ENCODE peak calls at places on chromosomes 2 and 18, in ten cellular contexts. I is kidney, V is cardiac fibroblast, D is fibroblast of mammary gland, G is choroid plexus epithelial cell, Z is K562, Y is psoas muscle, A is AG09309, W is cardiac muscle cell, B is GM12865. E is an unnamed sample.

GRCh38 chr2:108536911-108537310 is 2.6 kb downstream of the LIMS1 start:
- DNase-seq in V (no peak), D (no peak), G (no peak), W (no peak), Y (no peak), Z (no peak), A (no peak), B (no peak), I (no peak), E (no peak)

GRCh38 chr2:36423619-36424120 is 68.1 kb downstream of the CRIM1 start:
- DNase-seq in Y (no peak), W (no peak), V (no peak), I (no peak), G (no peak), Z (no peak), A (no peak), D (no peak), B (no peak), E (no peak)

GRCh38 chr2:19664651-19665050 is 237.1 kb downstream of the TTC32 start:
- DNase-seq in D (peak), Y (no peak), Z (no peak), W (no peak), A (no peak), B (no peak), V (peak), I (no peak), G (no peak), E (no peak)

GRCh38 chr2:214019229-214019972 is 391.5 kb upstream of the VWC2L start:
- DNase-seq in A (peak), W (peak), Z (no peak), V (peak), G (peak), B (no peak), Y (peak), D (peak), I (no peak), E (no peak)

GRCh38 chr2:235493402-235493774 is 455 bp upstream of the AGAP1 start:
- DNase-seq in Y (no peak), W (peak), D (peak), V (peak), I (no peak), Z (no peak), G (peak), A (no peak), B (no peak), E (no peak)

GRCh38 chr2:116585654-116586053 is 1228.8 kb upstream of the DDX18 start:
- DNase-seq in I (no peak), Z (no peak), Y (no peak), G (no peak), D (no peak), V (no peak), B (no peak), W (no peak), A (no peak), E (no peak)

GRCh38 chr18:9233771-9234440 is 97.3 kb downstream of the ANKRD12 start:
- DNase-seq in I (peak), B (no peak), V (no peak), Z (no peak), G (no peak), A (no peak), Y (no peak), W (no peak), D (no peak), E (no peak)

GRCh38 chr2:233350708-233351107 is 3.6 kb upstream of the DGKD start:
- DNase-seq in B (no peak), Y (no peak), D (peak), I (no peak), A (peak), Z (peak), G (peak), V (peak), W (peak), E (peak)

GRCh38 chr2:236777408-236777807 is 207.8 kb downstream of the ACKR3 start:
- DNase-seq in I (no peak), W (no peak), D (no peak), Z (no peak), G (peak), Y (no peak), B (no peak), V (no peak), A (no peak), E (no peak)

GRCh38 chr18:28009589-28009988 is 167.3 kb downstream of the CDH2 start:
- DNase-seq in A (no peak), B (no peak), G (no peak), V (no peak), W (no peak), Y (no peak), Z (no peak), D (no peak), I (no peak), E (no peak)

GRCh38 chr2:127906206-127906926 is 20.6 kb upstream of the AMMECR1L start:
- DNase-seq in W (no peak), B (no peak), A (no peak), V (no peak), G (no peak), D (no peak), Y (no peak), Z (peak), I (no peak), E (no peak)

GRCh38 chr18:46431522-46432171 is 225.4 kb downstream of the LOXHD1 start:
- DNase-seq in I (no peak), Y (no peak), Z (no peak), V (no peak), B (no peak), D (no peak), G (no peak), W (no peak), A (no peak), E (no peak)

GRCh38 chr2:150882751-150883520 is 378.7 kb downstream of the RBM43 start:
- DNase-seq in G (no peak), W (peak), I (no peak), B (no peak), Y (no peak), D (no peak), A (peak), V (peak), Z (no peak), E (no peak)

GRCh38 chr2:66596229-66596628 is 161.3 kb downstream of the MEIS1 start:
- DNase-seq in W (no peak), D (peak), Y (no peak), G (peak), Z (no peak), A (no peak), B (no peak), I (no peak), V (peak), E (no peak)

GRCh38 chr2:85611217-85611704 is 605 bp downstream of the C2orf68 start:
- DNase-seq in G (no peak), W (no peak), Y (no peak), V (peak), D (no peak), B (peak), I (no peak), A (no peak), Z (no peak), E (no peak)

GRCh38 chr2:226660524-226660923 is 139.1 kb downstream of the IRS1 start:
- DNase-seq in B (no peak), Z (no peak), V (peak), G (peak), A (peak), Y (no peak), I (no peak), D (peak), W (peak), E (peak)

GRCh38 chr2:127606594-127607398 is 39.2 kb upstream of the GPR17 start:
- DNase-seq in Y (no peak), A (no peak), V (no peak), B (no peak), Z (no peak), W (no peak), D (no peak), G (no peak), I (peak), E (no peak)

GRCh38 chr2:235031686-235032373 is 80.0 kb downstream of the SH3BP4 start:
- DNase-seq in Y (no peak), D (no peak), W (no peak), I (no peak), B (no peak), A (no peak), G (no peak), Z (no peak), V (no peak), E (no peak)

GRCh38 chr2:66582975-66583842 is 148.3 kb downstream of the MEIS1 start:
- DNase-seq in V (no peak), G (no peak), W (no peak), A (no peak), Z (no peak), I (peak), Y (peak), B (no peak), D (no peak), E (no peak)

GRCh38 chr2:64876137-64876647 is 113.0 kb upstream of the SLC1A4 start:
- DNase-seq in I (no peak), A (peak), D (peak), B (no peak), V (peak), Y (no peak), Z (peak), G (peak), W (peak), E (no peak)

GRCh38 chr2:72117718-72118117 is 29.9 kb downstream of the CYP26B1 start:
- DNase-seq in I (no peak), B (no peak), V (no peak), A (no peak), D (no peak), W (no peak), Y (no peak), G (no peak), Z (no peak), E (no peak)

GRCh38 chr2:98869868-98870267 is 66.2 kb downstream of the CRACDL start:
- DNase-seq in V (no peak), G (no peak), Z (no peak), Y (no peak), I (peak), A (no peak), D (no peak), B (no peak), W (no peak), E (no peak)

GRCh38 chr2:167127135-167127534 is 238.9 kb downstream of the XIRP2 start:
- DNase-seq in I (no peak), D (peak), V (peak), G (peak), A (no peak), Y (no peak), B (peak), W (peak), Z (no peak), E (peak)

GRCh38 chr2:192307530-192307929 is 112.8 kb upstream of the TMEFF2 start:
- DNase-seq in W (no peak), Z (no peak), D (peak), G (peak), B (no peak), A (no peak), Y (no peak), I (no peak), V (peak), E (no peak)

GRCh38 chr2:16617282-16618266 is 48.1 kb downstream of the CYRIA start:
- DNase-seq in B (no peak), Z (peak), I (no peak), D (peak), G (peak), Y (no peak), W (peak), A (no peak), V (peak), E (peak)

GRCh38 chr2:30293303-30293912 is 62.1 kb downstream of the LBH start:
- DNase-seq in V (peak), B (no peak), A (peak), G (peak), Y (no peak), W (peak), Z (no peak), D (peak), I (no peak), E (peak)

GRCh38 chr2:3504741-3505140 is 14.6 kb downstream of the ADI1 start:
- DNase-seq in I (no peak), Z (no peak), W (no peak), Y (no peak), B (no peak), V (no peak), A (no peak), G (no peak), D (no peak), E (no peak)

GRCh38 chr2:160062283-160063005 is at the start of gene PLA2R1:
- DNase-seq in W (peak), A (no peak), Y (peak), D (peak), B (no peak), I (peak), G (peak), Z (no peak), V (peak), E (no peak)

GRCh38 chr2:20541651-20542050 is 94.8 kb downstream of the RHOB start:
- DNase-seq in B (no peak), A (no peak), Z (no peak), G (no peak), Y (no peak), I (no peak), W (no peak), D (no peak), V (no peak), E (no peak)

GRCh38 chr2:201939366-201939985 is 94.2 kb upstream of the FZD7 start:
- DNase-seq in Z (no peak), B (no peak), A (no peak), D (no peak), W (peak), G (no peak), Y (no peak), I (no peak), V (no peak), E (no peak)

GRCh38 chr2:108345941-108346340 is 31.8 kb upstream of the SULT1C4 start:
- DNase-seq in Z (no peak), I (no peak), A (no peak), D (no peak), Y (no peak), G (no peak), W (no peak), B (no peak), V (no peak), E (no peak)

GRCh38 chr2:136211671-136212070 is 93.7 kb upstream of the CXCR4 start:
- DNase-seq in Y (no peak), D (no peak), B (no peak), I (no peak), Z (no peak), A (no peak), G (no peak), V (no peak), W (no peak), E (peak)

GRCh38 chr2:24353364-24353763 is 7.0 kb downstream of the ITSN2 start:
- DNase-seq in D (no peak), G (no peak), I (no peak), W (no peak), A (no peak), V (no peak), B (no peak), Y (no peak), Z (no peak), E (no peak)

GRCh38 chr2:151162185-151162584 is 99.5 kb downstream of the RBM43 start:
- DNase-seq in D (peak), Y (no peak), G (peak), W (peak), B (no peak), Z (no peak), V (peak), A (peak), I (no peak), E (no peak)

GRCh38 chr18:23981369-23981768 is 33.2 kb upstream of the TTC39C start:
- DNase-seq in B (peak), V (no peak), A (no peak), D (no peak), W (no peak), I (no peak), G (no peak), Z (no peak), Y (no peak), E (no peak)

GRCh38 chr18:23977709-23978483 is 36.7 kb upstream of the TTC39C start:
- DNase-seq in G (no peak), D (peak), I (no peak), V (peak), B (no peak), A (no peak), Z (no peak), W (peak), Y (no peak), E (peak)

GRCh38 chr18:23986610-23987359 is 27.8 kb upstream of the TTC39C start:
- DNase-seq in D (no peak), W (no peak), A (no peak), V (no peak), G (no peak), Y (no peak), I (no peak), B (peak), Z (no peak), E (no peak)

GRCh38 chr18:23977103-23977502 is 37.5 kb upstream of the TTC39C start:
- DNase-seq in A (no peak), B (no peak), Y (no peak), G (no peak), D (no peak), Z (no peak), W (no peak), V (no peak), I (no peak), E (no peak)

GRCh38 chr18:23982154-23983071 is 32.1 kb upstream of the TTC39C start:
- DNase-seq in Y (peak), V (peak), B (no peak), I (peak), Z (no peak), G (peak), A (peak), D (peak), W (peak), E (no peak)
- H3K4me3 ChIP-seq in Y (no peak), V (no peak), B (no peak), I (no peak), Z (no peak), G (no peak), A (peak), D (peak), W (no peak), E (no peak)

DNA sequence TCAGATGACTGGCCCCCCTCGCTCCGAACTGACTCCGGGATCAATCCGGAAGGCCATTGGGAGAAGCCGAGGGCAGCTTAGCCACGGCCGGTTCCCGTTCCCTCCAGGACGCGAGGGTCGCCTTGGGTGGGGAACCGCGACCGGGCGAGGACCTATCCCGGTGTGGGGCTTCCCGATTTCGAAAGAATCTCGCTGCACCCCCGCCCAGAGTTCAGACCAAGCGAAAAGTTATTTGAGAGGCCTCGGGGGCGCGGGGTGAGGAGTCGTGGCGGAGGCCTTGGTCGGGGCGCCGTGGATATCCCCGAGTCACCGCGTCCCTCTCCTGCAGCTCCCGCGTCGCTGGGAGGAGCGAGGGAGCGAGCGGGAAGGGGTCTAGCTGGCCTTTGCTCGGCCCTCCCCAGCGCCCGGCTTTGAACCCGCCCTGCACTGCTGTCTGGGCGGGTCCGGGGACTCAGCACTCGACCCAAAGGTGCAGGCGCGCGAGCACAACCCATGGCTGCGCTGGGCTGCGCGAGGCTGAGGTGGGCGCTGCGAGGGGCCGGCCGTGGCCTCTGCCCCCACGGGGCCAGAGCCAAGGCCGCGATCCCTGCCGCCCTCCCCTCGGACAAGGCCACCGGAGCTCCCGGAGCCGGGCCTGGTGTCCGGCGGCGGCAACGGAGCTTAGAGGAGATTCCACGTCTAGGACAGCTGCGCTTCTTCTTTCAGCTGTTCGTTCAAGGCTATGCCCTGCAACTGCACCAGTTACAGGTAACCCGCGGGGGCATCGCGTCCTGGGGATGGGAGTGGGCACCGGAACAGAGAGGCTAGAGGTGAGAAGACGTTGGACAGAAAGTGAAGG is at the start of gene CYP27A1:
- DNase-seq in B (no peak), V (peak), I (peak), Z (no peak), W (peak), A (no peak), G (peak), Y (peak), D (peak), E (no peak)
- H3K4me3 ChIP-seq in B (no peak), V (peak), I (peak), Z (no peak), W (peak), A (peak), G (peak), Y (peak), D (peak), E (no peak)

GRCh38 chr2:10911291-10912075 is at the start of gene KCNF1:
- DNase-seq in G (peak), W (peak), V (peak), B (no peak), D (peak), Z (no peak), I (no peak), A (no peak), Y (no peak), E (peak)
- H3K4me3 ChIP-seq in G (peak), W (peak), V (no peak), B (no peak), D (no peak), Z (no peak), I (peak), A (no peak), Y (peak), E (no peak)

GRCh38 chr18:48850891-48851302 is 99.9 kb downstream of the SMAD7 start:
- DNase-seq in W (peak), B (no peak), Z (no peak), D (no peak), Y (no peak), G (peak), I (no peak), A (no peak), V (peak), E (no peak)
- H3K4me3 ChIP-seq in W (no peak), B (no peak), Z (no peak), D (no peak), Y (no peak), G (no peak), I (no peak), A (no peak), V (no peak), E (no peak)

GRCh38 chr2:96647681-96648080 is 5.1 kb downstream of the FER1L5 start:
- DNase-seq in D (no peak), G (no peak), A (no peak), B (no peak), I (no peak), Z (no peak), Y (no peak), W (no peak), V (no peak), E (no peak)

GRCh38 chr2:96637385-96638143 is 548 bp downstream of the KANSL3 start:
- DNase-seq in Z (no peak), V (peak), W (peak), A (peak), D (peak), B (peak), G (peak), Y (peak), I (peak), E (peak)

GRCh38 chr2:96638144-96639121 is at the start of gene KANSL3:
- DNase-seq in Y (peak), W (peak), G (peak), I (peak), A (peak), D (peak), V (peak), B (peak), Z (peak), E (peak)

GRCh38 chr2:96648306-96648705 is 5.7 kb downstream of the FER1L5 start:
- DNase-seq in I (no peak), A (no peak), B (no peak), Z (no peak), G (no peak), Y (no peak), W (no peak), V (no peak), D (no peak), E (no peak)

GRCh38 chr2:96642564-96643350 is at the start of gene FER1L5:
- DNase-seq in W (peak), Z (no peak), I (peak), A (no peak), G (peak), D (peak), V (peak), Y (no peak), B (no peak), E (no peak)
- H3K4me3 ChIP-seq in W (peak), Z (no peak), I (peak), A (peak), G (peak), D (peak), V (peak), Y (peak), B (no peak), E (no peak)

E was measured in NB4.